ENCODE peak calls at places on chromosomes 11 and 22, in four cellular contexts. J, D, Y and E are unnamed samples.

GRCh38 chr11:42571486-42572230 is 740.1 kb upstream of the API5 start:
- DNase-seq in J (no peak), D (no peak), Y (no peak), E (no peak)

GRCh38 chr22:24325105-24325757 is 54.6 kb downstream of the SPECC1L start:
- DNase-seq in J (peak; percentile 88), D (peak; percentile 20), Y (peak; percentile 54), E (no peak)

GRCh38 chr11:84795698-84796097 is 831.4 kb downstream of the DLG2 start:
- DNase-seq in J (no peak), D (no peak), Y (no peak), E (no peak)

GRCh38 chr11:270451-271208 is 7.6 kb upstream of the NLRP6 start:
- DNase-seq in J (no peak), D (no peak), Y (no peak), E (no peak)

GRCh38 chr11:35671396-35672127 is 9.0 kb downstream of the TRIM44 start:
- DNase-seq in J (no peak), D (no peak), Y (no peak), E (no peak)

GRCh38 chr11:6319001-6319878 is 1.1 kb downstream of the CAVIN3 start:
- DNase-seq in J (peak; percentile 66), D (peak; percentile 41), Y (peak; percentile 66), E (peak; percentile 67)

GRCh38 chr11:108929241-108929640 is 264.4 kb downstream of the DDX10 start:
- DNase-seq in J (peak; percentile 94), D (no peak), Y (no peak), E (no peak)

GRCh38 chr11:100105605-100106358 is 581.3 kb upstream of the ARHGAP42 start:
- DNase-seq in J (no peak), D (no peak), Y (no peak), E (no peak)

GRCh38 chr11:46390331-46391171 is 1.0 kb downstream of the CHRM4 start:
- DNase-seq in J (no peak), D (no peak), Y (peak; percentile 48), E (no peak)

GRCh38 chr11:127873478-127873877 is 713.9 kb downstream of the ETS1 start:
- DNase-seq in J (no peak), D (no peak), Y (no peak), E (no peak)

GRCh38 chr11:18010977-18011586 is 1.8 kb downstream of the SERGEF start:
- DNase-seq in J (no peak), D (no peak), Y (no peak), E (no peak)

GRCh38 chr11:76229690-76230240 is 23.5 kb upstream of the WNT11 start:
- DNase-seq in J (no peak), D (no peak), Y (no peak), E (no peak)

DNA sequence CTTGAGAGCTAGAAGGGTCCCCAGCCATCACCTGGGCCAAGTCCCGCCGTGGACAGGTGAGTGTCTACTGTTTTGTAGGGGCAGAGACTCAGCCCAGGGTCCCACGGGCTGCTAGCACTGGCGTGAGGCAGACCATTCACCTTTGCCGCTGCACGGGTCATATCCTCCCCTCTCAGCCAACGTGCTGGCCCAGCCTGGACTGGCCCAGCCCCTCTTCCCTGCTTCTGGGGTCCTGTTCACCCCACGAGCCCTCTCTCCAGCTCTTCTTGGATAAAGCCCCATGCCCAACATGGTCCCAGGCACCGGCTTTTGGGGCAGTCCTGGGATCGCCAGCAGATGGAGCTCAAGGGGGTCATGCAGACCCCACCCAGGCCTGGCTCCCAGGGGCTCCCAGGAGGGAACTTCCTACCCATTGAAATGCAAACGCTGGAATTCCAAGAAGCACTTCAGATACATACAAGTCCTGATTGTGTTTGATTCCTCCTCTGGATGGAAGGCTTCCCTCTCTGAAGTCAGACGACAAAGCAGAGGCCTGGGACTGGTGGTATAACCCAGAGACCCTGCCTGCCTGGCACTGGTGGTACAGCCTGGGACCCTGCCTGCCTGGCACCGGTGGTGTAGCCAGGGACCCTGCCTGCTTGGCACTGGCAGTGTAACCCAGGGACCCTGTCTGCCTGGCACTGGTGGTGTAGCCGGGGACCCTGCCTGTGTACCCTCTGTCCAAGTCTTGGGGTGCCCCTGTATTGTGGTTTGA is 8.9 kb upstream of the SEPTIN5 start:
- DNase-seq in J (no peak), D (no peak), Y (peak; percentile 98), E (no peak)
- TF ChIP-seq CTCF in J (no peak), D (no peak), Y (peak; percentile 81), E (peak; percentile 23)

GRCh38 chr11:78884761-78885160 is 310.1 kb upstream of the NARS2 start:
- DNase-seq in J (no peak), D (no peak), Y (no peak), E (no peak)

GRCh38 chr11:78886616-78887015 is 312.0 kb upstream of the NARS2 start:
- DNase-seq in J (peak; percentile 54), D (no peak), Y (no peak), E (no peak)

GRCh38 chr11:78878631-78879030 is 304.0 kb upstream of the NARS2 start:
- DNase-seq in J (no peak), D (no peak), Y (no peak), E (no peak)

DNA sequence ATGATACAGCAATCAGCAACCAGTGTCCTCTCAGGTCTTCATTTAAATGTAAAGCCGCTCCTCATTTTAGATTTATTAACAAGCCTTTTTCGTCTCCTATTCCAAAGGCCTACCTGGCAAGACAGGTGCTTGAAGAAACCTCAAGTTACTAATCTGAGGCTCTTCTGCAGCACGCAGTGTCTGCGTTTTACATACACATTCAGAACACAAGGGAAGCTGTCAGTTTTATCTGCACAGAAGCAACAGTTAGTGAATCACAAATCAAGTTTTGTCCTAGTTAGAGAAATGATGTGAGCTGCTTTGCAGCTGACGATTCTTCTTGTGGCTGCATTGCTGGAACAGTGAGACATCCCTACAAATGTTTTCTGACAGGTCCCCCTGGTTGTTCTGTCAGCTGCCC is 308.8 kb upstream of the NARS2 start:
- DNase-seq in J (no peak), D (no peak), Y (no peak), E (no peak)
- TF ChIP-seq CTCF in J (no peak), D (no peak), Y (no peak), E (no peak)

GRCh38 chr22:39308614-39309363 is 10.6 kb downstream of the RPL3 start:
- DNase-seq in J (peak; percentile 98), D (peak; percentile 68), Y (peak; percentile 48), E (no peak)
- TF ChIP-seq CTCF in J (peak; percentile 51), D (no peak), Y (peak; percentile 8), E (no peak)

GRCh38 chr11:57567512-57568329 is at the start of gene UBE2L6:
- DNase-seq in J (peak; percentile 32), D (peak; percentile 39), Y (peak; percentile 74), E (peak; percentile 71)
- TF ChIP-seq CTCF in J (no peak), D (peak; percentile 2), Y (peak; percentile 96), E (no peak)